ENCODE peak calls at places on chromosomes 16 and 17, in eight cellular contexts. G, D, K, R, A, U, X and S are unnamed samples.

GRCh38 chr17:45127209-45127582 is 5.1 kb downstream of the PLCD3 start:
- DNase-seq in G (no peak), D (no peak), K (no peak), R (no peak), A (no peak), U (no peak), X (no peak), S (no peak)

GRCh38 chr16:88634141-88634993 is 4.0 kb upstream of the IL17C start:
- DNase-seq in G (peak; percentile 50), D (no peak), K (peak; percentile 36), R (no peak), A (no peak), U (no peak), X (peak; percentile 32), S (no peak)

GRCh38 chr16:27441998-27442397 is 40.0 kb downstream of the IL21R start:
- DNase-seq in G (no peak), D (no peak), K (no peak), R (no peak), A (no peak), U (no peak), X (no peak), S (no peak)

GRCh38 chr17:4862720-4863119 is 29.6 kb downstream of the MINK1 start:
- DNase-seq in G (no peak), D (no peak), K (no peak), R (no peak), A (no peak), U (no peak), X (no peak), S (no peak)

GRCh38 chr17:55601874-55602364 is 90.7 kb upstream of the SMIM36 start:
- DNase-seq in G (peak; percentile 76), D (no peak), K (peak; percentile 70), R (no peak), A (peak; percentile 26), U (no peak), X (peak; percentile 60), S (no peak)

GRCh38 chr17:31582151-31582907 is 190.9 kb downstream of the RAB11FIP4 start:
- DNase-seq in G (no peak), D (no peak), K (no peak), R (no peak), A (peak; percentile 68), U (no peak), X (peak; percentile 29), S (peak; percentile 50)

GRCh38 chr16:86924537-86924936 is 346.2 kb downstream of the FOXL1 start:
- DNase-seq in G (peak; percentile 80), D (no peak), K (peak; percentile 97), R (no peak), A (no peak), U (no peak), X (peak; percentile 76), S (no peak)

GRCh38 chr17:45052052-45052772 is 780 bp upstream of the DCAKD start:
- DNase-seq in G (peak; percentile 20), D (no peak), K (peak; percentile 51), R (no peak), A (peak; percentile 41), U (no peak), X (no peak), S (no peak)

GRCh38 chr17:74449773-74450172 is 16.7 kb upstream of the CD300A start:
- DNase-seq in G (no peak), D (no peak), K (no peak), R (no peak), A (no peak), U (no peak), X (no peak), S (no peak)

GRCh38 chr17:34990921-34991365 is 10.6 kb downstream of the LIG3 start:
- DNase-seq in G (peak; percentile 48), D (no peak), K (peak; percentile 6), R (no peak), A (no peak), U (peak; percentile 59), X (no peak), S (no peak)

GRCh38 chr16:67910162-67910561 is 17.1 kb downstream of the PSKH1 start:
- DNase-seq in G (peak; percentile 65), D (no peak), K (peak; percentile 74), R (peak; percentile 48), A (no peak), U (no peak), X (no peak), S (peak; percentile 90)

GRCh38 chr16:24045641-24046040 is 209.9 kb downstream of the PRKCB start:
- DNase-seq in G (no peak), D (no peak), K (no peak), R (no peak), A (no peak), U (no peak), X (no peak), S (peak; percentile 38)

GRCh38 chr16:11530171-11530940 is 56.4 kb downstream of the LITAF start:
- DNase-seq in G (no peak), D (no peak), K (no peak), R (no peak), A (no peak), U (no peak), X (no peak), S (no peak)

GRCh38 chr16:12089492-12090161 is 113.1 kb downstream of the SNX29 start:
- DNase-seq in G (peak; percentile 50), D (no peak), K (peak; percentile 71), R (no peak), A (peak; percentile 28), U (no peak), X (peak; percentile 51), S (peak; percentile 38)

GRCh38 chr16:14283786-14284185 is 212.7 kb downstream of the MRTFB start:
- DNase-seq in G (no peak), D (no peak), K (no peak), R (no peak), A (no peak), U (no peak), X (no peak), S (no peak)

GRCh38 chr16:14285542-14286380 is 214.6 kb downstream of the MRTFB start:
- DNase-seq in G (peak; percentile 95), D (no peak), K (peak; percentile 94), R (peak; percentile 89), A (peak; percentile 91), U (peak; percentile 88), X (peak; percentile 91), S (peak; percentile 87)

GRCh38 chr16:14284930-14285541 is 213.9 kb downstream of the MRTFB start:
- DNase-seq in G (peak; percentile 73), D (no peak), K (peak; percentile 71), R (no peak), A (peak; percentile 75), U (peak; percentile 58), X (peak; percentile 61), S (no peak)

GRCh38 chr16:14286381-14287230 is 215.5 kb downstream of the MRTFB start:
- DNase-seq in G (peak; percentile 70), D (no peak), K (no peak), R (no peak), A (no peak), U (no peak), X (no peak), S (no peak)

GRCh38 chr16:14284371-14284770 is 213.3 kb downstream of the MRTFB start:
- DNase-seq in G (no peak), D (no peak), K (no peak), R (no peak), A (no peak), U (no peak), X (no peak), S (no peak)
- H3K4me3 ChIP-seq in G (no peak overlapping the region), D (no peak overlapping the region), K (no peak overlapping the region), R (peak overlapping the region; percentile 64), A (no peak overlapping the region), U (no peak overlapping the region), X (no peak overlapping the region), S (peak overlapping the region; percentile 88)

GRCh38 chr17:78347453-78347852 is 12.4 kb downstream of the SOCS3 start:
- DNase-seq in G (no peak), D (no peak), K (no peak), R (no peak), A (no peak), U (peak; percentile 86), X (no peak), S (no peak)

GRCh38 chr17:78345172-78345571 is 14.7 kb downstream of the SOCS3 start:
- DNase-seq in G (no peak), D (no peak), K (no peak), R (no peak), A (no peak), U (no peak), X (no peak), S (no peak)

GRCh38 chr17:78345791-78346494 is 13.9 kb downstream of the SOCS3 start:
- DNase-seq in G (no peak), D (no peak), K (no peak), R (no peak), A (no peak), U (peak; percentile 69), X (no peak), S (no peak)

GRCh38 chr17:78348055-78348745 is 11.7 kb downstream of the SOCS3 start:
- DNase-seq in G (no peak), D (no peak), K (no peak), R (no peak), A (no peak), U (no peak), X (no peak), S (no peak)

DNA sequence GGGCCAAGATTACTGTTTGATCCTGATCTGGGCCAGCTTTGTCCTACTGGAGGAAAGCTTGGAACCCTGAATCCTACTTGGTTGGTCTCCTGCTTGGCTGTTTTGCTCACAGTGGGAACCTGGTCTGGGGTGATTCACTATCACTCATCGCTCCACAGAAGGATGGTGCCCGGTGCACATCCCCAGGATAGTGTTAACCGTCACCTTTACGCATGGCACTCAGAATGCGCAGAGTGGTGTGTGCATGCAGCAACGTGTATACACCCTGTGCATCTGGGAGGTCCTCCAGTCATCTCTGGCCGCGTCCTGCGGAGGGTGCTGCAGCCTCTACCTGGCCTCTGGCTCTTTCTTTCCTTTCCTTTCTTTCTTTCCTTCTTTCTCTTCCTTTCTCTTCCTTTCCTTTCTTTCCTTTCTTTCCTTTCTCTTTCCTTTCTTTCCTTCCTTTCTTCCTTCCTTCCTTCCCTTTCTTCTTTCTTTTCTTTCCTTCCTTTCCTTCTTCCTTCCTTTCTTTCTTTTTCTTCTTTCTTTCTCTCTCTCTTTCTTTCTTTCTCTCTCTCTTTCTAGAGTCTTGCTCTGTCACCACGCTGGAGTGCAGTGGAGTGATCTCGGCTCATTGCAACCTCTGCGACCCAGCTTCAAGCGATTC is 13.1 kb downstream of the SOCS3 start:
- DNase-seq in G (no peak), D (no peak), K (peak; percentile 52), R (no peak), A (no peak), U (no peak), X (no peak), S (no peak)
- TF ChIP-seq CTCF in G (no peak), D (no peak), K (no peak), R (no peak), A (no peak), U (no peak), X (peak; percentile 32), S (no peak)

DNA sequence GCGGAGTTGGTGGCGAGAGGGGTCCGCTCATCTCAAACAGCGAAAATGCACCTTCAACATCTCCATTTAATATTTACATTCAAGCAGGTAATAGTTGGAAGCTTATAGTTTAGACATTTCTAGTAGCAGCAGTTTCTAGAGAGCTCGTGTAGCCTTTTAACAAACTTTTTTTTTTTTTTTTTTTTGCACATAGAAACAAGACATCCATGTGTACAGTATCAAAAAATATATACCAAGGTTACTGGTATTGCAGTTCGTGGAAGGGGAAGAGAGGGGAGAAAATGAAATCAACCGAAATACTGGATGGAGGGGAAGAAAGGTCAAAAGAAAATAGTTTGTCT is 6.2 kb downstream of the CBX4 start:
- DNase-seq in G (no peak), D (no peak), K (no peak), R (no peak), A (no peak), U (no peak), X (no peak), S (no peak)
- H3K4me3 ChIP-seq in G (no peak overlapping the region), D (peak overlapping the region; percentile 44), K (no peak overlapping the region), R (no peak overlapping the region), A (no peak overlapping the region), U (no peak overlapping the region), X (no peak overlapping the region), S (no peak overlapping the region)

GRCh38 chr17:80838381-80839345 is 153.0 kb upstream of the CHMP6 start:
- DNase-seq in G (no peak), D (no peak), K (no peak), R (no peak), A (no peak), U (no peak), X (no peak), S (no peak)
- TF ChIP-seq CTCF in G (no peak), D (no peak), K (no peak), R (no peak), A (no peak), U (no peak), X (no peak), S (no peak)